ENCODE peak calls at places on chromosomes 4 and X, in six cellular contexts. S is neuronal stem cell, P is IMR-90, W is trophoblast cell, A is H1, F is mesenchymal stem cell. D is an unnamed sample.

GRCh38 chr4:24001945-24002640 is 112.2 kb upstream of the PPARGC1A start:
- DNase-seq in S (no peak), F (no peak), A (no peak), W (no peak), P (no peak), D (no peak)

GRCh38 chr4:2891294-2891693 is 47.6 kb downstream of the ADD1 start:
- DNase-seq in A (no peak), W (no peak), F (peak; percentile 70), P (peak; percentile 73), S (no peak), D (no peak)

GRCh38 chr4:184747034-184747830 is 13.3 kb upstream of the CENPU start:
- DNase-seq in A (no peak), F (no peak), P (no peak), W (peak; percentile 54), S (no peak), D (peak; percentile 55)

GRCh38 chrX:130878350-130879341 is 24.4 kb downstream of the ENOX2 start:
- DNase-seq in W (no peak), P (peak; percentile 85), S (no peak), A (no peak), F (peak; percentile 70), D (no peak)

GRCh38 chr4:185359767-185360446 is 35.8 kb downstream of the LRP2BP start:
- DNase-seq in A (no peak), P (peak; percentile 80), W (peak; percentile 27), F (peak; percentile 67), S (no peak), D (no peak)

GRCh38 chr4:159777689-159778088 is 674.8 kb downstream of the RAPGEF2 start:
- DNase-seq in A (no peak), W (no peak), S (no peak), F (no peak), P (no peak), D (no peak)

GRCh38 chr4:73208376-73208775 is 50.2 kb downstream of the ANKRD17 start:
- DNase-seq in P (peak; percentile 79), A (no peak), F (peak; percentile 54), S (no peak), W (no peak), D (no peak)

GRCh38 chr4:6338175-6338950 is 68.7 kb downstream of the WFS1 start:
- DNase-seq in W (no peak), S (no peak), A (no peak), P (no peak), F (no peak), D (no peak)

GRCh38 chr4:154506253-154506652 is 14.7 kb upstream of the DCHS2 start:
- DNase-seq in F (peak; percentile 43), P (peak; percentile 13), S (peak; percentile 27), A (no peak), W (no peak), D (no peak)

GRCh38 chr4:47278631-47279030 is 184.9 kb downstream of the COMMD8 start:
- DNase-seq in P (no peak), A (no peak), S (no peak), F (no peak), W (no peak), D (no peak)

GRCh38 chr4:76981649-76982048 is 32.1 kb downstream of the SEPTIN11 start:
- DNase-seq in S (no peak), W (no peak), P (peak; percentile 68), F (no peak), A (no peak), D (no peak)

GRCh38 chrX:40094041-40094899 is 3.5 kb downstream of the BCOR start:
- DNase-seq in S (no peak), F (peak; percentile 85), A (no peak), P (peak; percentile 55), W (peak; percentile 43), D (peak; percentile 70)

GRCh38 chrX:154761977-154762528 is 611 bp upstream of the DKC1 start:
- DNase-seq in F (no peak), S (no peak), A (no peak), W (no peak), P (no peak), D (no peak)

GRCh38 chr4:142663828-142664227 is 182.3 kb downstream of the INPP4B start:
- DNase-seq in P (peak; percentile 18), S (no peak), F (no peak), W (peak; percentile 61), A (no peak), D (no peak)

GRCh38 chr4:79015406-79015805 is 76.2 kb upstream of the PAQR3 start:
- DNase-seq in P (no peak), W (no peak), F (no peak), S (no peak), A (no peak), D (no peak)

GRCh38 chr4:71607780-71608673 is 175.9 kb downstream of the GC start:
- DNase-seq in S (no peak), A (no peak), F (peak; percentile 22), P (peak; percentile 6), W (no peak), D (no peak)

GRCh38 chrX:67288958-67289641 is 254.7 kb upstream of the AR start:
- DNase-seq in F (no peak), W (no peak), S (no peak), P (no peak), A (no peak), D (no peak)

GRCh38 chrX:78496483-78496882 is 162.6 kb downstream of the RTL3 start:
- DNase-seq in F (no peak), W (no peak), S (no peak), A (no peak), P (no peak), D (no peak)

GRCh38 chrX:43581167-43581566 is 74.9 kb upstream of the MAOA start:
- DNase-seq in S (no peak), A (no peak), F (no peak), P (no peak), W (no peak), D (no peak)

GRCh38 chrX:100883654-100884053 is 9.5 kb upstream of the NOX1 start:
- DNase-seq in P (no peak), F (no peak), W (no peak), A (no peak), S (no peak), D (no peak)

GRCh38 chrX:30893206-30893605 is 4.2 kb upstream of the TAB3 start:
- DNase-seq in F (no peak), W (no peak), P (no peak), A (no peak), S (no peak), D (no peak)

GRCh38 chrX:103330601-103331397 is 760 bp downstream of the TCEAL7 start:
- DNase-seq in W (no peak), F (peak; percentile 2), A (no peak), S (no peak), P (peak; percentile 2), D (peak; percentile 71)

DNA sequence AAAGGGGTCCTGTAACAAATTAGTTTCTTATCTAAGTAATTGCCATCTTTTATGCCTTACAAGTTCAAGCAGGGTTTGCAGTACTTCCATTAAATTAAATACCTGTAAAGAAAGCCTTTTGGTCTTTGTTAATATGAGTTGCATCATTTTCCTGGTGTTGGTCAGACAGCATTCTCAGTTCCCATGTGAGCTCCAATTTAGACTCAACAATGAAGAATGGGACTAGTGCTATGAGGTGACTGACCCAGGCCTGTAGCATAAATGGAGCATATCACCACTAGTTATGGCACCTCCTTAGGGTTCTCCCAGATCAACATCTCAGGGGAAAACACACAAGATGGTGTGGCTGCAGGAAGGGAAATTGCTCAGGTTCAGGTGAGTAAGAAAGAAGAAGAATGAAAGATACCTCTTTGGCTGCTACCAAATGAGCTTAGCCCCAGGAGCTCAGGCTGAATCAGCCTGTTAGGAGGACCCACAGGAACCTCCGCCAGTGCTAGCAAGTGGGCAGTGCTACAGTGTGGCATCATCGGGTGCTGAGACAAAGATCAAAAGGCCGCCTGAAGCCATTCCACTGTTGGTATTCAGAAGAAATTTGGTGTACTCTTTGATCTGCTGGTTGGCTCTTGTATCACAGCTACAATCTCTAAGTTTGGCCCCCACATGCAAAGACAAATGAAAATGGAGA is 1.8 kb downstream of the TTC29 start:
- DNase-seq in A (no peak), S (no peak), P (no peak), F (peak; percentile 43), W (no peak), D (peak; percentile 30)
- H3K4me2 ChIP-seq in A (no peak overlapping the region), S (no peak overlapping the region), P (no peak overlapping the region), F (no peak overlapping the region), W (no peak overlapping the region), D (no peak overlapping the region)

GRCh38 chrX:12843668-12844279 is 23.1 kb upstream of the TLR7 start:
- DNase-seq in W (no peak), F (no peak), S (no peak), P (no peak), A (no peak), D (no peak)
- H3K14ac ChIP-seq in W (no peak overlapping the region), F (no peak overlapping the region), S (no peak overlapping the region), P (no peak overlapping the region), A (no peak overlapping the region), D (no peak overlapping the region)

GRCh38 chr4:10119773-10120172 is 3.2 kb upstream of the WDR1 start:
- DNase-seq in S (no peak), F (no peak), W (no peak), A (no peak), P (no peak), D (no peak)

GRCh38 chr4:10117424-10118354 is 1.1 kb upstream of the WDR1 start:
- DNase-seq in F (peak; percentile 37), A (no peak), P (no peak), W (peak; percentile 33), S (no peak), D (no peak)

GRCh38 chr4:10119263-10119662 is 2.7 kb upstream of the WDR1 start:
- DNase-seq in P (no peak), F (no peak), W (no peak), S (no peak), A (no peak), D (no peak)

GRCh38 chr4:10116625-10117423 is at the start of gene WDR1:
- DNase-seq in W (peak; percentile 96), F (peak; percentile 94), A (peak; percentile 77), P (peak; percentile 94), S (peak; percentile 93), D (peak; percentile 95)

GRCh38 chr4:10118355-10119004 is 1.9 kb upstream of the WDR1 start:
- DNase-seq in W (no peak), F (no peak), A (no peak), P (no peak), S (no peak), D (no peak)
- H3K4me2 ChIP-seq in W (no peak overlapping the region), F (no peak overlapping the region), A (peak overlapping the region; percentile 86), P (no peak overlapping the region), S (no peak overlapping the region), D (no peak overlapping the region)

GRCh38 chrX:96693407-96693806 is 8.8 kb downstream of the DIAPH2 start:
- DNase-seq in F (no peak), A (no peak), W (no peak), S (no peak), P (no peak), D (no peak)

GRCh38 chrX:96688789-96689188 is 4.1 kb downstream of the DIAPH2 start:
- DNase-seq in S (no peak), P (no peak), A (no peak), F (no peak), W (no peak), D (no peak)

GRCh38 chrX:96692911-96693310 is 8.3 kb downstream of the DIAPH2 start:
- DNase-seq in P (no peak), A (no peak), F (no peak), S (no peak), W (no peak), D (no peak)

GRCh38 chrX:96689951-96690350 is 5.3 kb downstream of the DIAPH2 start:
- DNase-seq in P (peak; percentile 47), S (no peak), F (no peak), W (no peak), A (no peak), D (no peak)

DNA sequence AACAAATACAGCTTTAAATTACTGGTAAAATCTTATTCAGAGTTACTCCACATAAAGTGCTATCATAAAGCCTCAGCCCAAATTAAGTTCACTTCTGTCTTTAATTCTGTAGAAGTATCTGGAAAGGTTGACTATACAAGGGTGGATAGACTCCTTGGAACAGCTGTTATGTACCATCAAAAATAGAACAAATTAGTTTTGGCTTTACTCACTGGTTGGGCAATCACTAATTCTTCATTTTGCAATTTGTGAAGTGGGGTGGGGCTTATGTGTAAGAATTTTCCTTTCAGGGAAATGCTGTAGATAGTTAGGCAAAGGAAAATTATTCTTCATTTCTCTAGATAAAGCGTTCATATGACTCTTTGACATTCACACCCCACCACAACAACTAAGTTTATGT is 7.8 kb downstream of the DIAPH2 start:
- DNase-seq in S (no peak), W (no peak), P (peak; percentile 10), A (no peak), F (no peak), D (no peak)
- H3K14ac ChIP-seq in S (no peak overlapping the region), W (no peak overlapping the region), P (no peak overlapping the region), A (no peak overlapping the region), F (no peak overlapping the region), D (no peak overlapping the region)

D was measured in H9.